ENCODE peak calls at places on chromosomes 7 and 10, in seven cellular contexts. One of them, this sample, is unnamed.

GRCh38 chr10:36182059-36182654 is 540.1 kb upstream of the FZD8 start:
- DNase-seq in fibroblast of lung: peak; percentile 17
- DNase-seq in body of pancreas: no peak
- DNase-seq in left ventricle myocardium inferior: no peak
- DNase-seq in AG04450: no peak
- DNase-seq in spleen: no peak
- DNase-seq in prostate gland: no peak
- DNase-seq in this sample: no peak

GRCh38 chr10:95644935-95645334 is 11.6 kb downstream of the ALDH18A1 start:
- DNase-seq in fibroblast of lung: no peak
- DNase-seq in body of pancreas: no peak
- DNase-seq in left ventricle myocardium inferior: no peak
- DNase-seq in AG04450: no peak
- DNase-seq in spleen: no peak
- DNase-seq in prostate gland: no peak
- DNase-seq in this sample: no peak

GRCh38 chr7:149620961-149621360 is 123.4 kb upstream of the ZNF746 start:
- DNase-seq in fibroblast of lung: no peak
- DNase-seq in body of pancreas: no peak
- DNase-seq in left ventricle myocardium inferior: no peak
- DNase-seq in AG04450: no peak
- DNase-seq in spleen: peak; percentile 87
- DNase-seq in prostate gland: no peak
- DNase-seq in this sample: no peak

GRCh38 chr10:132699411-132700167 is 86.4 kb downstream of the NKX6-2 start:
- DNase-seq in fibroblast of lung: no peak
- DNase-seq in body of pancreas: no peak
- DNase-seq in left ventricle myocardium inferior: peak; percentile 13
- DNase-seq in AG04450: no peak
- DNase-seq in spleen: peak; percentile 69
- DNase-seq in prostate gland: no peak
- DNase-seq in this sample: no peak

GRCh38 chr10:94424714-94425337 is 22.5 kb downstream of the TBC1D12 start:
- DNase-seq in fibroblast of lung: no peak
- DNase-seq in body of pancreas: no peak
- DNase-seq in left ventricle myocardium inferior: no peak
- DNase-seq in AG04450: no peak
- DNase-seq in spleen: no peak
- DNase-seq in prostate gland: no peak
- DNase-seq in this sample: no peak

GRCh38 chr7:45891462-45892402 is 3.4 kb downstream of the IGFBP1 start:
- DNase-seq in fibroblast of lung: no peak
- DNase-seq in body of pancreas: no peak
- DNase-seq in left ventricle myocardium inferior: no peak
- DNase-seq in AG04450: no peak
- DNase-seq in spleen: no peak
- DNase-seq in prostate gland: no peak
- DNase-seq in this sample: no peak

GRCh38 chr7:2258661-2259365 is 16.8 kb downstream of the NUDT1 start:
- DNase-seq in fibroblast of lung: no peak
- DNase-seq in body of pancreas: no peak
- DNase-seq in left ventricle myocardium inferior: no peak
- DNase-seq in AG04450: no peak
- DNase-seq in spleen: peak; percentile 83
- DNase-seq in prostate gland: no peak
- DNase-seq in this sample: no peak

GRCh38 chr7:27409776-27410175 is 167.2 kb downstream of the EVX1 start:
- DNase-seq in fibroblast of lung: peak; percentile 16
- DNase-seq in body of pancreas: no peak
- DNase-seq in left ventricle myocardium inferior: no peak
- DNase-seq in AG04450: no peak
- DNase-seq in spleen: no peak
- DNase-seq in prostate gland: no peak
- DNase-seq in this sample: no peak

GRCh38 chr7:5598769-5599371 is 175.2 kb upstream of the TNRC18 start:
- DNase-seq in fibroblast of lung: peak; percentile 44
- DNase-seq in body of pancreas: no peak
- DNase-seq in left ventricle myocardium inferior: no peak
- DNase-seq in AG04450: no peak
- DNase-seq in spleen: no peak
- DNase-seq in prostate gland: no peak
- DNase-seq in this sample: no peak

DNA sequence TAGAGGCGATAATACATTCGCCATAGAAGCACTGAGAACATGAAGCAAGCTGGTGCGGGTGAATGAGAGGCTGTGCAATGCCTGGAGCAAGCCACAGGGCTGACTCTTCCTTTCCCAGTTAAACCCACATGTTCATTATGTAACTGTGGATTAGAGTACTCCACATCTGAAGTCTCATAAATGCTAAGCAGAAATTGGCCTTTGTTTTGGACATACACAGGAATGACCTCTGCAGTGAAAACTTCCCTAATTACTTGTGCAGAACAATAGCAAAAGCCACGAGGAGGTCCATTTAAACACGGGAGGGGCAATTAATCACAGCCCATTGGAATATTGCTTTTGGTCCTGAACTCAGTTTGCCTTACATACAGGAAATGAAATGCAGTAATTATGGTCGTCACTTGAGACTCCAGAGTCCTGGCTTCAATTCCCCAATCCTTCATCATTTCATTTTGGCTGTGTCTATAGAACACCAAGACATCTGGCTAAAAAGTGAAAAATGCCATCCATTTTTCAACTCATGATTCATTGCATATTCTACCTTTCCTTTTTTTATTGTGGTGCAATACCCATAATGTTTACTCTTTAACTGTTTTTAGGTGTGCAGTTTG is 78.7 kb upstream of the CXCL12 start:
- DNase-seq in fibroblast of lung: no peak
- DNase-seq in body of pancreas: no peak
- DNase-seq in left ventricle myocardium inferior: no peak
- DNase-seq in AG04450: no peak
- DNase-seq in spleen: no peak
- DNase-seq in prostate gland: no peak
- DNase-seq in this sample: no peak
- TF ChIP-seq CTCF in fibroblast of lung: no peak
- TF ChIP-seq CTCF in body of pancreas: no peak
- TF ChIP-seq CTCF in left ventricle myocardium inferior: no peak
- TF ChIP-seq CTCF in AG04450: no peak
- TF ChIP-seq CTCF in spleen: no peak
- TF ChIP-seq CTCF in prostate gland: no peak
- TF ChIP-seq CTCF in this sample: no peak

DNA sequence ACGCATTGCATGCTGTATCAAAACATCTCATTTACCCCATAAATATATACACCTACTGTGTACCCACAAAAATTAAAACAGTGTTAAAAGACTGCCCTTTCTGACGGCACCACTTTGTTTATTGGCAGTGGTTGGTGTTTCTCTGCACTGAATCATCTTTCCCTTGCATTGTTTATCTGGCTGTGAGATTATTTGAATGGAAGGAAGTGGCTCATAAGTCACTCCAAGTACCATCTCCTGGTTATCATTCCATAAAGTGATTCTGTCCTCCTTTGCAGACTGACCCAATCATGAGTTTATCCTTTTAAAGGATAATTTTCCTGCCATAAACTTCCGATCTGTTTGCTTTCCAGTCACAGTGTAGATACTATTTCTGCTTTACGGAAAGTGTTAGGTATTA is 183.8 kb downstream of the CAMK1D start:
- DNase-seq in fibroblast of lung: no peak
- DNase-seq in body of pancreas: no peak
- DNase-seq in left ventricle myocardium inferior: no peak
- DNase-seq in AG04450: no peak
- DNase-seq in spleen: no peak
- DNase-seq in prostate gland: no peak
- DNase-seq in this sample: no peak
- H3K27ac ChIP-seq in fibroblast of lung: no peak overlapping the region
- H3K27ac ChIP-seq in body of pancreas: no peak overlapping the region
- H3K27ac ChIP-seq in left ventricle myocardium inferior: no peak overlapping the region
- H3K27ac ChIP-seq in AG04450: no peak overlapping the region
- H3K27ac ChIP-seq in spleen: no peak overlapping the region
- H3K27ac ChIP-seq in prostate gland: no peak overlapping the region
- H3K27ac ChIP-seq in this sample: no peak overlapping the region

DNA sequence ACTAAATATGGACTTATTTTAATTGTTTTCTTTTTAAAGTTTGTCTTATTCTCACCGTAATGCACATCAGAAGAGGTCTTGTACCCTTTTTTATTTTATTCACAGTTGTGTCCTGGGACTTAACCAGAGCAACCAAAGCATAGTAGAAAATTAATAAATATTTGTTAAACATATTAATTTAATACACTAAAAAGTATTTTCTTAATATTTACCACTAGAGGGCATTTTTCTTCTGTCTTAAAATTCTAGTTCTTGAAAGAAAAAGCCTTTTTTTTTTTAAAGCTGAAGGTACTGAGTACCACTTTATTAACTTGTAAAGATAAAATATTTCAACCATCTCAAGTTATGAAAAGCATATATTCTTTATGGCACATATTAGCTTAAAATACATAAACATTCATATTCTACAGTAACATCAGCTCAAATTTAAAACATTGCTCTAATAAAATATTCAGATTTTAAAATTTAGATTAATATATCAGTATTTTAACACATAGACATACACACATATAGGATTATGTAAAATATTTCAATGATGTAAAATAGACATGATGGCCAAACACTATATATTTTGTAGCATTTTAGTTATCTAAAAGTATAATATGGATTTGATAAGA is 260.4 kb downstream of the SEMA3A start:
- DNase-seq in fibroblast of lung: peak; percentile 25
- DNase-seq in body of pancreas: no peak
- DNase-seq in left ventricle myocardium inferior: no peak
- DNase-seq in AG04450: no peak
- DNase-seq in spleen: no peak
- DNase-seq in prostate gland: no peak
- DNase-seq in this sample: no peak
- TF ChIP-seq CTCF in fibroblast of lung: no peak
- TF ChIP-seq CTCF in body of pancreas: no peak
- TF ChIP-seq CTCF in left ventricle myocardium inferior: peak; percentile 19
- TF ChIP-seq CTCF in AG04450: peak; percentile 47
- TF ChIP-seq CTCF in spleen: no peak
- TF ChIP-seq CTCF in prostate gland: no peak
- TF ChIP-seq CTCF in this sample: peak; percentile 53

GRCh38 chr7:139721417-139721816 is 56.4 kb downstream of the HIPK2 start:
- DNase-seq in fibroblast of lung: no peak
- DNase-seq in body of pancreas: no peak
- DNase-seq in left ventricle myocardium inferior: no peak
- DNase-seq in AG04450: no peak
- DNase-seq in spleen: no peak
- DNase-seq in prostate gland: no peak
- DNase-seq in this sample: no peak

GRCh38 chr7:139721844-139722243 is 56.0 kb downstream of the HIPK2 start:
- DNase-seq in fibroblast of lung: no peak
- DNase-seq in body of pancreas: no peak
- DNase-seq in left ventricle myocardium inferior: no peak
- DNase-seq in AG04450: no peak
- DNase-seq in spleen: no peak
- DNase-seq in prostate gland: no peak
- DNase-seq in this sample: no peak

GRCh38 chr7:139718859-139719258 is 58.9 kb downstream of the HIPK2 start:
- DNase-seq in fibroblast of lung: no peak
- DNase-seq in body of pancreas: no peak
- DNase-seq in left ventricle myocardium inferior: no peak
- DNase-seq in AG04450: no peak
- DNase-seq in spleen: no peak
- DNase-seq in prostate gland: no peak
- DNase-seq in this sample: no peak

GRCh38 chr7:139720705-139721231 is 57.0 kb downstream of the HIPK2 start:
- DNase-seq in fibroblast of lung: peak; percentile 77
- DNase-seq in body of pancreas: no peak
- DNase-seq in left ventricle myocardium inferior: no peak
- DNase-seq in AG04450: no peak
- DNase-seq in spleen: no peak
- DNase-seq in prostate gland: no peak
- DNase-seq in this sample: peak; percentile 24

GRCh38 chr7:139720186-139720585 is 57.6 kb downstream of the HIPK2 start:
- DNase-seq in fibroblast of lung: no peak
- DNase-seq in body of pancreas: no peak
- DNase-seq in left ventricle myocardium inferior: no peak
- DNase-seq in AG04450: no peak
- DNase-seq in spleen: no peak
- DNase-seq in prostate gland: no peak
- DNase-seq in this sample: no peak
- H3K27ac ChIP-seq in fibroblast of lung: no peak overlapping the region
- H3K27ac ChIP-seq in body of pancreas: no peak overlapping the region
- H3K27ac ChIP-seq in left ventricle myocardium inferior: peak overlapping the region; percentile 66
- H3K27ac ChIP-seq in AG04450: no peak overlapping the region
- H3K27ac ChIP-seq in spleen: peak overlapping the region; percentile 88
- H3K27ac ChIP-seq in prostate gland: no peak overlapping the region
- H3K27ac ChIP-seq in this sample: no peak overlapping the region